ENCODE peak calls at places on chromosomes 12 and 14, in four cellular contexts. U is HTR-8/SVneo; J is heart left ventricle; Z is naive thymus-derived CD4-positive, alpha-beta T cell. A is an unnamed sample.

GRCh38 chr12:56119361-56119796 is 1.3 kb downstream of the ZC3H10 start:
- DNase-seq in U (peak; percentile 84), J (peak; percentile 77), Z (peak; percentile 60), A (no peak)

GRCh38 chr14:59197695-59198262 is 9.3 kb downstream of the DAAM1 start:
- DNase-seq in U (no peak), J (no peak), Z (no peak), A (no peak)

GRCh38 chr14:50082308-50082742 is 34.0 kb downstream of the VCPKMT start:
- DNase-seq in U (no peak), J (no peak), Z (peak; percentile 73), A (peak; percentile 71)

GRCh38 chr14:102889615-102890014 is 32.8 kb upstream of the AMN start:
- DNase-seq in U (no peak), J (no peak), Z (no peak), A (no peak)

GRCh38 chr14:69712637-69713088 is 54.3 kb upstream of the SRSF5 start:
- DNase-seq in U (no peak), J (peak; percentile 70), Z (no peak), A (no peak)

GRCh38 chr12:3589745-3590144 is 98.7 kb downstream of the PRMT8 start:
- DNase-seq in U (no peak), J (no peak), Z (no peak), A (no peak)

GRCh38 chr14:76330411-76331327 is 45.3 kb upstream of the ESRRB start:
- DNase-seq in U (no peak), J (no peak), Z (no peak), A (no peak)

GRCh38 chr12:62438098-62438692 is 28.4 kb upstream of the MON2 start:
- DNase-seq in U (peak; percentile 54), J (peak; percentile 40), Z (peak; percentile 54), A (peak; percentile 28)

GRCh38 chr12:14948672-14949071 is 10.3 kb upstream of the ERP27 start:
- DNase-seq in U (no peak), J (no peak), Z (peak; percentile 81), A (peak; percentile 84)

GRCh38 chr14:31880935-31881334 is 196.2 kb upstream of the ARHGAP5 start:
- DNase-seq in U (peak; percentile 76), J (no peak), Z (no peak), A (no peak)

GRCh38 chr14:59897757-59898383 is 22.1 kb upstream of the LRRC9 start:
- DNase-seq in U (peak; percentile 40), J (no peak), Z (no peak), A (no peak)

GRCh38 chr12:122227341-122227740 is 1.5 kb upstream of the DIABLO start:
- DNase-seq in U (no peak), J (no peak), Z (no peak), A (peak; percentile 60)

GRCh38 chr12:1628671-1629337 is at the start of gene WNT5B:
- DNase-seq in U (no peak), J (no peak), Z (no peak), A (no peak)

GRCh38 chr12:104709692-104710435 is 248.2 kb downstream of the SLC41A2 start:
- DNase-seq in U (no peak), J (no peak), Z (no peak), A (no peak)

A was measured in naive thymus-derived CD8-positive, alpha-beta T cell.